ENCODE peak calls at places on chromosomes 7 and 10, in six cellular contexts. G is heart left ventricle; L is foreskin fibroblast; C is brain microvascular endothelial cell; N is CD4-positive, alpha-beta T cell; E is astrocyte of the spinal cord. Z is an unnamed sample.

GRCh38 chr7:24971333-24972165 is 8.4 kb downstream of the OSBPL3 start:
- DNase-seq in L (peak; percentile 93), G (no peak), C (peak; percentile 95), E (peak; percentile 91), N (no peak), Z (no peak)

GRCh38 chr7:91240546-91240945 is 23.7 kb upstream of the FZD1 start:
- DNase-seq in G (no peak), N (no peak), E (peak; percentile 35), C (no peak), L (peak; percentile 77), Z (no peak)

GRCh38 chr7:104758504-104758903 is 255.5 kb upstream of the KMT2E start:
- DNase-seq in L (peak; percentile 11), C (no peak), G (no peak), N (no peak), E (no peak), Z (no peak)

GRCh38 chr7:29623976-29624375 is 60.3 kb downstream of the PRR15 start:
- DNase-seq in N (no peak), E (no peak), L (peak; percentile 74), C (no peak), G (no peak), Z (no peak)

GRCh38 chr10:44471410-44471809 is 86.5 kb upstream of the CXCL12 start:
- DNase-seq in E (no peak), L (no peak), N (no peak), C (no peak), G (no peak), Z (no peak)

GRCh38 chr10:132021504-132022143 is 39.9 kb upstream of the BNIP3 start:
- DNase-seq in N (no peak), L (no peak), E (no peak), C (no peak), G (no peak), Z (no peak)

GRCh38 chr10:124267231-124267885 is 151.4 kb downstream of the OAT start:
- DNase-seq in G (no peak), E (no peak), L (peak; percentile 35), N (no peak), C (no peak), Z (no peak)

GRCh38 chr10:24784923-24785322 is 61.2 kb upstream of the ARHGAP21 start:
- DNase-seq in C (no peak), E (no peak), G (no peak), L (no peak), N (no peak), Z (no peak)

GRCh38 chr10:91432175-91432574 is 22.0 kb downstream of the HECTD2 start:
- DNase-seq in E (no peak), L (no peak), G (no peak), N (no peak), C (no peak), Z (no peak)

GRCh38 chr10:103548006-103548405 is 54.5 kb downstream of the NEURL1 start:
- DNase-seq in L (no peak), G (no peak), N (no peak), E (no peak), C (no peak), Z (no peak)

GRCh38 chr10:18151491-18151890 is 11.3 kb downstream of the CACNB2 start:
- DNase-seq in E (no peak), L (no peak), G (no peak), C (no peak), N (no peak), Z (no peak)

GRCh38 chr7:79282051-79282694 is 171.3 kb downstream of the MAGI2 start:
- DNase-seq in E (peak; percentile 76), L (peak; percentile 82), G (no peak), N (no peak), C (peak; percentile 71), Z (no peak)

GRCh38 chr7:122883049-122883670 is 3.1 kb downstream of the CADPS2 start:
- DNase-seq in E (no peak), N (no peak), C (no peak), L (no peak), G (no peak), Z (no peak)

GRCh38 chr7:47196106-47196630 is 385.7 kb downstream of the TNS3 start:
- DNase-seq in E (no peak), N (no peak), L (no peak), G (no peak), C (no peak), Z (no peak)

GRCh38 chr10:131112691-131113090 is 198.8 kb downstream of the TCERG1L start:
- DNase-seq in E (no peak), G (no peak), L (no peak), C (no peak), N (no peak), Z (no peak)

GRCh38 chr10:24816997-24817396 is 93.3 kb upstream of the ARHGAP21 start:
- DNase-seq in L (no peak), G (no peak), E (no peak), C (no peak), N (no peak), Z (no peak)

GRCh38 chr7:4091767-4092166 is 590.3 kb upstream of the FOXK1 start:
- DNase-seq in L (no peak), G (no peak), C (no peak), E (no peak), N (no peak), Z (no peak)

GRCh38 chr10:112360308-112361270 is 13.3 kb upstream of the ACSL5 start:
- DNase-seq in E (peak; percentile 14), C (no peak), G (peak; percentile 73), L (no peak), N (no peak), Z (no peak)

GRCh38 chr10:48551796-48552591 is 52.9 kb downstream of the ARHGAP22 start:
- DNase-seq in N (no peak), E (peak; percentile 56), G (peak; percentile 37), C (peak; percentile 40), L (no peak), Z (peak; percentile 35)

GRCh38 chr7:69467826-69468225 is 130.4 kb upstream of the AUTS2 start:
- DNase-seq in N (no peak), C (no peak), L (no peak), G (no peak), E (no peak), Z (no peak)

GRCh38 chr10:68419376-68419775 is 12.3 kb upstream of the RUFY2 start:
- DNase-seq in L (no peak), C (no peak), G (no peak), N (no peak), E (no peak), Z (no peak)

GRCh38 chr10:31172925-31173324 is 141.3 kb upstream of the ZNF438 start:
- DNase-seq in C (no peak), E (no peak), N (no peak), G (no peak), L (no peak), Z (no peak)

GRCh38 chr7:42226354-42226941 is 10.6 kb downstream of the GLI3 start:
- DNase-seq in E (no peak), N (no peak), G (no peak), L (no peak), C (no peak), Z (no peak)

GRCh38 chr7:15747187-15748111 is 61.0 kb upstream of the MEOX2 start:
- DNase-seq in L (no peak), C (no peak), G (no peak), E (no peak), N (no peak), Z (no peak)

GRCh38 chr7:29243777-29244655 is 49.4 kb downstream of the CHN2 start:
- DNase-seq in G (no peak), C (no peak), E (no peak), N (no peak), L (no peak), Z (no peak)

GRCh38 chr7:131931368-131931767 is 374.9 kb upstream of the PODXL start:
- DNase-seq in E (peak; percentile 17), C (no peak), G (no peak), L (peak; percentile 12), N (no peak), Z (no peak)

GRCh38 chr7:152615052-152615741 is 60.7 kb downstream of the XRCC2 start:
- DNase-seq in N (no peak), C (no peak), E (no peak), L (no peak), G (no peak), Z (no peak)

GRCh38 chr10:31761156-31761555 is 167.5 kb downstream of the ARHGAP12 start:
- DNase-seq in N (no peak), L (no peak), E (no peak), C (no peak), G (no peak), Z (no peak)

GRCh38 chr10:125064681-125065492 is 95.5 kb downstream of the CTBP2 start:
- DNase-seq in L (no peak), G (no peak), E (peak; percentile 76), N (no peak), C (no peak), Z (no peak)

GRCh38 chr7:95687759-95688343 is 84.5 kb upstream of the DYNC1I1 start:
- DNase-seq in L (peak; percentile 3), E (peak; percentile 30), G (no peak), C (peak; percentile 48), N (no peak), Z (peak; percentile 25)

GRCh38 chr7:85178531-85179298 is 8.1 kb downstream of the SEMA3D start:
- DNase-seq in C (no peak), E (no peak), N (no peak), G (no peak), L (no peak), Z (no peak)
- TF ChIP-seq CTCF in C (no peak), E (no peak), N (no peak), G (no peak), L (no peak), Z (no peak)

DNA sequence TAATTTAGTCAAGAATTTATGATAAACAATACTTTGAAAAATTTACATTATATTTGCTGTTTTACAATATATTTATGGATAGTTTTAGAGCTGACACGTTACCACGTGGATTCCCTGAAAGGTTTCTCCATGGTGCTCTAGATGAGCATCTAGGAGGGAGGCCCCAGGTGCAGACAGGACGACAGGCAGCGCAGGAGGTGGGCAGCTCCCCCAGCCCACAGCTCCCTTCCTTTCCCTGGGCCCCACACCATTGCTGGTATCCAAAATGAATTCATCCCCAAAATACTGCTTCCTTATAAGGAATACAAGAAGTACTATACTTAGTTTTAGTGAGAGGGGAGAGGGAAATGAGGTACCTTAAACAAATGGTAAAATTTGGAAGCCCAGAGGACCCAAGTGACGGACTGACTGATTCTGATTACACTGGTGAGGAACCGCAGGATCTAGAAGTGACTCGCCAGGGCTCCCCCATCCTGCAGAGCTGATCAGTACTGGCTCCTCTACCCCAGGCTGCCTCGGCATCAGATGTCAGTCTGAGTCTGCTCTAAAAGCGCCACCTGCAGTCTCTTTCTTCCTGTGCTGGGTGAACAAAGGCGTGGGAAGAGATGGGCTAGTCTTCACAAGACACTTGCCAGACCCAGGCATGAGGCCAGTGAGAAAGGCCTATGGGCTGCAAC is 89.2 kb downstream of the DLG5 start:
- DNase-seq in C (peak; percentile 68), E (peak; percentile 68), N (peak; percentile 57), L (peak; percentile 48), G (no peak), Z (peak; percentile 35)
- TF ChIP-seq CTCF in C (peak; percentile 59), E (peak; percentile 54), N (peak; percentile 43), L (peak; percentile 16), G (no peak), Z (peak; percentile 22)

GRCh38 chr10:43093423-43094090 is 16.7 kb downstream of the RET start:
- DNase-seq in C (no peak), G (no peak), N (no peak), E (no peak), L (no peak), Z (no peak)
- TF ChIP-seq CTCF in C (peak; percentile 17), G (no peak), N (no peak), E (peak; percentile 9), L (no peak), Z (no peak)

DNA sequence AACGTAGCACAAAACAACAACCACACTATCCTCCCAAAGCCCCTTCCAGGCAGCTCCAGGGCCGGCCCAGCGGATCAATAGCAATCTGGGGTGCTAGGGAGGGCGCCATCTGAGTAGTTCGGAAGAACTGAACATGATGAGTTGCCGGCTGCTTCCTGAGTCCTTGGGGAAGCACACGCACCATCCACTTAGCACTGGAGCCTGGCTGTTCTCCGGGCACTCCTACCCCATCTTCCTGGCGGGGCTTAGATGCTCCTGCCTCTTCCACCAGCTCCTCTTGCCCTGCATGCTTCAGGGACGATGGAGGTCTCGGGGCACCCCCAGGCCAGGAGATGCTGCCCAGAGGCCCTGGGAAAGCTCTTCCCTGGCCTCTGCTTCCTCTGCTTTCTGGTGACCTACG is at the start of gene KCNK18:
- DNase-seq in N (no peak), E (no peak), G (no peak), L (no peak), C (no peak), Z (no peak)
- TF ChIP-seq CTCF in N (no peak), E (no peak), G (no peak), L (no peak), C (no peak), Z (no peak)